ENCODE peak calls at places on chromosomes 3 and 15, in four cellular contexts. X is K562, Q is HepG2, M is GM12878. B is an unnamed sample.

GRCh38 chr3:141854559-141854958 is 21.9 kb upstream of the ATP1B3 start:
- DNase-seq in X (no peak), Q (no peak), M (no peak), B (no peak)

GRCh38 chr15:37032091-37032775 is 68.1 kb downstream of the MEIS2 start:
- DNase-seq in X (no peak), Q (no peak), M (no peak), B (no peak)

GRCh38 chr3:48856469-48856868 is 8.8 kb upstream of the PRKAR2A start:
- DNase-seq in X (no peak), Q (no peak), M (no peak), B (no peak)

GRCh38 chr3:155859859-155860258 is 5.6 kb upstream of the SLC33A1 start:
- DNase-seq in X (peak; percentile 42), Q (peak; percentile 44), M (no peak), B (no peak)

GRCh38 chr3:181534881-181535280 is 176.8 kb upstream of the SOX2 start:
- DNase-seq in X (no peak), Q (no peak), M (no peak), B (no peak)

GRCh38 chr3:100269410-100270217 is 8.8 kb downstream of the TBC1D23 start:
- DNase-seq in X (no peak), Q (no peak), M (no peak), B (no peak)

GRCh38 chr3:194404365-194405140 is 5.5 kb upstream of the GP5 start:
- DNase-seq in X (peak; percentile 73), Q (peak; percentile 52), M (no peak), B (no peak)

GRCh38 chr15:87660494-87661129 is 595.9 kb downstream of the NTRK3 start:
- DNase-seq in X (no peak), Q (no peak), M (no peak), B (no peak)

GRCh38 chr3:176789281-176789705 is 408.0 kb downstream of the TBL1XR1 start:
- DNase-seq in X (no peak), Q (no peak), M (no peak), B (no peak)

GRCh38 chr15:29805043-29805707 is 17.1 kb downstream of the TJP1 start:
- DNase-seq in X (no peak), Q (peak; percentile 18), M (no peak), B (no peak)

GRCh38 chr3:193148678-193149473 is 92.1 kb upstream of the PLAAT1 start:
- DNase-seq in X (no peak), Q (no peak), M (no peak), B (no peak)

GRCh38 chr15:42581272-42581730 is 5.9 kb downstream of the STARD9 start:
- DNase-seq in X (peak; percentile 83), Q (peak; percentile 62), M (no peak), B (peak; percentile 67)

GRCh38 chr3:115660646-115661442 is 37.5 kb downstream of the GAP43 start:
- DNase-seq in X (no peak), Q (no peak), M (no peak), B (no peak)

GRCh38 chr3:22475665-22476064 is 724.7 kb upstream of the ZNF385D start:
- DNase-seq in X (no peak), Q (no peak), M (no peak), B (no peak)

GRCh38 chr3:52299815-52300611 is 12.4 kb downstream of the GLYCTK start:
- DNase-seq in X (peak; percentile 94), Q (peak; percentile 65), M (no peak), B (no peak)

GRCh38 chr3:56800373-56801150 is 1.2 kb downstream of the ARHGEF3 start:
- DNase-seq in X (no peak), Q (no peak), M (no peak), B (no peak)

GRCh38 chr3:89256395-89256794 is 149.0 kb downstream of the EPHA3 start:
- DNase-seq in X (no peak), Q (no peak), M (no peak), B (no peak)

GRCh38 chr3:24137354-24137753 is 192.3 kb downstream of the NR1D2 start:
- DNase-seq in X (no peak), Q (no peak), M (no peak), B (no peak)

GRCh38 chr3:45944830-45945620 is 1.8 kb downstream of the CXCR6 start:
- DNase-seq in X (no peak), Q (no peak), M (no peak), B (no peak)

GRCh38 chr3:109188726-109189125 is 52.2 kb downstream of the C3orf85 start:
- DNase-seq in X (no peak), Q (no peak), M (no peak), B (no peak)

GRCh38 chr15:28260722-28261121 is 61.3 kb downstream of the HERC2 start:
- DNase-seq in X (no peak), Q (no peak), M (no peak), B (no peak)

GRCh38 chr3:128550471-128551126 is 57.6 kb upstream of the GATA2 start:
- DNase-seq in X (no peak), Q (no peak), M (no peak), B (no peak)

GRCh38 chr15:51623386-51623938 is 891 bp upstream of the DMXL2 start:
- DNase-seq in X (peak; percentile 77), Q (no peak), M (no peak), B (no peak)
- TF ChIP-seq BHLHE40 in X (peak; percentile 28), Q (no peak), M (no peak), B (no peak)

DNA sequence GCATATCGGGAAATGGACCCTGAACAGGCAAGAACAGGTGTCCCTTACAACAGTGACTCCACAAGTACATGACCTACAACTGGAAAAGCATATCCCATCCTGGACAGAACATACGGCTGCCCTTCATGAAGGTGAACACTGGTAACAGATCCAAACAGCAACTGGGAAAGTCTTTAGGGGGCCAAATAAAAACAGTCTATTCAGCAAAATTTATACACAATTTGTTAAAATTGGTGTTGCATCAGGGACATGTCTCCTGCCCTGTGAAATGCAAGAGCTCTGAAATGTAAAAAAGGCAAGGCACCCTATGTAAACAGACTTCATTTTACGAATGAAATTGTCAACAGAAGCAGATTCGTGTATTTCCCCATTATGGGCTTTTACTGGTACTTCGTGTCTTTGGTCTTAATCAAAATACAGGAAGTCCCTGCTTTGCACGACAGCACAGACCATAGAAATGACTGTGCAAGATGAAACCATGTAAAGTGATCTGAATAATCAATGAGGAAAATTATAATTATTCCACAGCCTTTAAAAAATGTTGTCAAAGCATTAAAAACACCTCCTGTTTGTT is 127.3 kb upstream of the THBS1 start:
- DNase-seq in X (no peak), Q (no peak), M (peak; percentile 31), B (no peak)
- TF ChIP-seq TARDBP in X (no peak), Q (no peak), M (no peak), B (no peak)

DNA sequence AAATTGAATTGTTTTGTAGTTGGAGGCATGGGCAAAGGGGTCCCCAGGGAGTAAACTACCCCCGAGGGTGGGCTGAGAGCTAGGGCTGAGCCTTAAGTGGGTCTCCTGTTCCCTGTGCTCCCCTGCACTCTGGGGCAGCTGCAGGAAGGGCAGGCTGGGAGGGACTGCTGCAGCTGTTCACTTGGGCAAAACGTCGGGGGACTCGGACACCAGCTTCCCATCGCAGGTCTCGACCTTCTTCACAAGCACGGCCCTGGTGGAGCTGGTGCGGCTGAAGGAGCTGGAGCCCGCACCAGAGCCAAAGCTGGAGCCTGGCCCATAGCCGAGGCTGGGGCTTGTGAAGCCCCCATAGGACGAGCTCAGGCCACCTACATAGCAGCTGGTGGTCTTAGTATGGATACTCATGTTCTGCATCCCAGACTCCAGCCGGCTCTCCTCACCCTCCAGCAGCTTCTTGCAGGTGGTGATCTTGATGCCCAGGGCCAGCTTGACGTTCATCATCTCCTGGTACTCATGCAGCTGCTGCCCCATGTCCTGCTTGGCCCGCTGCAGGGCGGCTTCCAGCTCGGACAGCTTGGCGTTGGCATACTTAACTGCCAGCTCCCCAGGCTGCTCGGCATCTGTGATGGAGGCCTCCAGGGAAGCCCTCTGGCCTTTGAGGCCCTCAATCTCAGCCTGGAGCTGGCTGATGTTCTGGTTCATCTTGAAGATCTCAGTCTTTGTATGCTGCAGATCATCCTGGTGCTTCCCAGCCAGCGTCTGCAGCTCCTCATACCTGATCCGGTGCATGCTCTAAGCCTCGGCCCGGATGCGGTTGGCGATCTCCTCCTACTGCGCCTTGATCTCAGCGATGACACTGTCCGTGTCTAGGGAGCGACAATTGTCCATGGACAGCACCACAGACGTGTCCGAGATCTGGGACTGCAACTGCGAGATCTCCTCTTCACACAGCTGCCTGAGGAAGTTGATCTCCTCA is 423.5 kb upstream of the ARPP21 start:
- DNase-seq in X (no peak), Q (no peak), M (no peak), B (no peak)
- TF ChIP-seq BHLHE40 in X (no peak), Q (no peak), M (no peak), B (no peak)

GRCh38 chr15:90994417-90995311 is at the start of gene PRC1:
- DNase-seq in X (peak; percentile 99), Q (peak; percentile 95), M (peak; percentile 77), B (peak; percentile 100)
- TF ChIP-seq TARDBP in X (peak; percentile 42), Q (peak; percentile 85), M (peak; percentile 33), B (no peak)

GRCh38 chr3:73784647-73785420 is 160.1 kb upstream of the PDZRN3 start:
- DNase-seq in X (no peak), Q (no peak), M (no peak), B (no peak)
- TF ChIP-seq BHLHE40 in X (no peak), Q (no peak), M (no peak), B (no peak)